ENCODE peak calls at places on chromosomes 13 and 19, in four cellular contexts. K, I, Z and J are unnamed samples.

GRCh38 chr19:16014923-16015804 is 61.1 kb upstream of the TPM4 start:
- DNase-seq in K (no peak), I (no peak), Z (no peak), J (no peak)

GRCh38 chr19:38852231-38853044 is 2.7 kb upstream of the HNRNPL start:
- DNase-seq in K (peak; percentile 70), I (no peak), Z (peak; percentile 86), J (no peak)

GRCh38 chr19:33064117-33064777 is 441 bp downstream of the RHPN2 start:
- DNase-seq in K (peak; percentile 79), I (peak; percentile 77), Z (no peak), J (no peak)

GRCh38 chr13:37473035-37473434 is 125.5 kb downstream of the POSTN start:
- DNase-seq in K (peak; percentile 68), I (peak; percentile 29), Z (no peak), J (no peak)

GRCh38 chr19:18364826-18365528 is 21.0 kb upstream of the GDF15 start:
- DNase-seq in K (no peak), I (peak; percentile 68), Z (peak; percentile 71), J (peak; percentile 97)

GRCh38 chr19:43780706-43781525 is at the start of gene KCNN4:
- DNase-seq in K (no peak), I (peak; percentile 78), Z (peak; percentile 77), J (no peak)

GRCh38 chr13:30431269-30431950 is 9.1 kb downstream of the UBE2L5 start:
- DNase-seq in K (no peak), I (no peak), Z (peak; percentile 18), J (no peak)

GRCh38 chr13:27022571-27023311 is 148.9 kb downstream of the USP12 start:
- DNase-seq in K (no peak), I (no peak), Z (peak; percentile 41), J (peak; percentile 90)

GRCh38 chr19:29442910-29443309 is 82.9 kb upstream of the VSTM2B start:
- DNase-seq in K (no peak), I (no peak), Z (no peak), J (no peak)

DNA sequence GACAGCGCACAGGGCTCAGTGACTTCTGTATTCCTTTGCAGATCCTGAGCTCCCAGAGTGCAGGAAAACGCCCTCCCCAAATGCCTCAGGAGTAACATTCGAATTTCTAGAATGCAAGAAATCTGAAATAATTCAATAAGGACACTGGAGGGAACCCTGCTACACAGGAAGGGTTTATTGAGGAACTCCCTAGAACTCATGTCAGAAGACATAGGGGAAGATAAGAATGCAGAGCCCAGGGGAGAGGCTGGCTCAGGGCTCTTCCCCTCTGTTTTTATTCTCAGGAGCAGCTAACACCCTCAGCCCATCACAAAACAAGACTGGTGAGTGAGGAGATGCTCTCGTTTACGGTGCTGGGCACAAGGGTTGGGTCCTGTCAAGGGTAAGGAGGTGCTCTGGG is 6.8 kb downstream of the LILRA1 start:
- DNase-seq in K (no peak), I (no peak), Z (no peak), J (no peak)
- TF ChIP-seq RNF2 in K (no peak), I (no peak), Z (no peak), J (no peak)

DNA sequence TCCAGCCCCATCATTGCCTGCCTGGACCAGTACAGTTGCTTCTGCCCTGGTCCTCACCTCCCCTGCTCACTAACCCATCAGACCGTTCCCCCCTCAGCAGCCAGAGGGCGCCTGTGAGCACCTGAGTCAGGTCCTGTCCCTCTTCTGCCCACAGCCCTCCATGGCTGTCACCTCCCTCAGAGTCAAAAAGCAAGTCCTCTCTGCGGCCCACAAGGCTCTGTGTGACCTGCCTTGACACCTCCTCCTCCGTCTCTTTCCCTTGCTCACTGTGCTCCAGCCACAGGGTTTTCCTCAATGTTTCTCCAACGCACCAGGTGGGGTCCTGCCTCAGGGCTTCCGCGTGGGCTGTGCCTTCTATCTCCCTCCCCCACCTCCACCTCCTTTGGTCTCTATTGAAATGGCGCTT is 29.4 kb upstream of the PTPRS start:
- DNase-seq in K (peak; percentile 97), I (peak; percentile 82), Z (peak; percentile 55), J (peak; percentile 39)
- TF ChIP-seq RNF2 in K (no peak), I (no peak), Z (no peak), J (no peak)

GRCh38 chr19:21317821-21318220 is 11.4 kb downstream of the ZNF708 start:
- DNase-seq in K (no peak), I (no peak), Z (no peak), J (no peak)

GRCh38 chr19:21308778-21309177 is 20.4 kb downstream of the ZNF708 start:
- DNase-seq in K (no peak), I (no peak), Z (no peak), J (no peak)

GRCh38 chr19:21314676-21315075 is 14.5 kb downstream of the ZNF708 start:
- DNase-seq in K (no peak), I (no peak), Z (no peak), J (no peak)
- TF ChIP-seq RNF2 in K (no peak), I (no peak), Z (no peak), J (no peak)

GRCh38 chr13:43484432-43485225 is 302.1 kb downstream of the ENOX1 start:
- DNase-seq in K (no peak), I (no peak), Z (no peak), J (no peak)

GRCh38 chr13:43487459-43487858 is 299.3 kb downstream of the ENOX1 start:
- DNase-seq in K (no peak), I (no peak), Z (no peak), J (no peak)

GRCh38 chr13:43489168-43489730 is 297.5 kb downstream of the ENOX1 start:
- DNase-seq in K (no peak), I (no peak), Z (no peak), J (no peak)

GRCh38 chr13:43492281-43492680 is 294.5 kb downstream of the ENOX1 start:
- DNase-seq in K (no peak), I (no peak), Z (no peak), J (no peak)

GRCh38 chr13:43487885-43488284 is 298.9 kb downstream of the ENOX1 start:
- DNase-seq in K (no peak), I (no peak), Z (no peak), J (no peak)
- TF ChIP-seq RNF2 in K (no peak), I (no peak), Z (no peak), J (no peak)